ENCODE peak calls at places on chromosome 9, in seven cellular contexts. One of them, this sample, is unnamed.

GRCh38 chr9:106722051-106722753 is 140.8 kb upstream of the ZNF462 start:
- DNase-seq in stimulated activated naive CD8-positive, alpha-beta T cell treated with anti-CD3 and anti-CD28 coated beads, Interleukin-15, amount 100 ng/mL, for 72 hours: no peak
- DNase-seq in foreskin keratinocyte: no peak
- DNase-seq in COR-L47: no peak
- DNase-seq in amygdala: no peak
- DNase-seq in head of caudate nucleus: no peak
- DNase-seq in gastrocnemius medialis: no peak
- DNase-seq in this sample: no peak

GRCh38 chr9:4762108-4762888 is 21.3 kb upstream of the AK3 start:
- DNase-seq in stimulated activated naive CD8-positive, alpha-beta T cell treated with anti-CD3 and anti-CD28 coated beads, Interleukin-15, amount 100 ng/mL, for 72 hours: peak
- DNase-seq in foreskin keratinocyte: peak
- DNase-seq in COR-L47: peak
- DNase-seq in amygdala: peak
- DNase-seq in head of caudate nucleus: peak
- DNase-seq in gastrocnemius medialis: peak
- DNase-seq in this sample: peak

GRCh38 chr9:7103382-7104170 is 345.8 kb downstream of the KDM4C start:
- DNase-seq in stimulated activated naive CD8-positive, alpha-beta T cell treated with anti-CD3 and anti-CD28 coated beads, Interleukin-15, amount 100 ng/mL, for 72 hours: no peak
- DNase-seq in foreskin keratinocyte: peak
- DNase-seq in COR-L47: no peak
- DNase-seq in amygdala: no peak
- DNase-seq in head of caudate nucleus: no peak
- DNase-seq in gastrocnemius medialis: peak
- DNase-seq in this sample: no peak

GRCh38 chr9:91907387-91908292 is 42.4 kb downstream of the ROR2 start:
- DNase-seq in stimulated activated naive CD8-positive, alpha-beta T cell treated with anti-CD3 and anti-CD28 coated beads, Interleukin-15, amount 100 ng/mL, for 72 hours: no peak
- DNase-seq in foreskin keratinocyte: no peak
- DNase-seq in COR-L47: no peak
- DNase-seq in amygdala: no peak
- DNase-seq in head of caudate nucleus: no peak
- DNase-seq in gastrocnemius medialis: no peak
- DNase-seq in this sample: no peak

GRCh38 chr9:4333231-4333740 is 33.4 kb upstream of the GLIS3 start:
- DNase-seq in stimulated activated naive CD8-positive, alpha-beta T cell treated with anti-CD3 and anti-CD28 coated beads, Interleukin-15, amount 100 ng/mL, for 72 hours: no peak
- DNase-seq in foreskin keratinocyte: no peak
- DNase-seq in COR-L47: no peak
- DNase-seq in amygdala: no peak
- DNase-seq in head of caudate nucleus: no peak
- DNase-seq in gastrocnemius medialis: no peak
- DNase-seq in this sample: no peak

GRCh38 chr9:108478871-108479332 is 376.9 kb downstream of the ACTL7B start:
- DNase-seq in stimulated activated naive CD8-positive, alpha-beta T cell treated with anti-CD3 and anti-CD28 coated beads, Interleukin-15, amount 100 ng/mL, for 72 hours: no peak
- DNase-seq in foreskin keratinocyte: peak
- DNase-seq in COR-L47: no peak
- DNase-seq in amygdala: no peak
- DNase-seq in head of caudate nucleus: no peak
- DNase-seq in gastrocnemius medialis: peak
- DNase-seq in this sample: peak

GRCh38 chr9:125758986-125759811 is 12.0 kb downstream of the PBX3 start:
- DNase-seq in stimulated activated naive CD8-positive, alpha-beta T cell treated with anti-CD3 and anti-CD28 coated beads, Interleukin-15, amount 100 ng/mL, for 72 hours: no peak
- DNase-seq in foreskin keratinocyte: no peak
- DNase-seq in COR-L47: peak
- DNase-seq in amygdala: no peak
- DNase-seq in head of caudate nucleus: peak
- DNase-seq in gastrocnemius medialis: no peak
- DNase-seq in this sample: peak

GRCh38 chr9:16252631-16253030 is 617.8 kb downstream of the BNC2 start:
- DNase-seq in stimulated activated naive CD8-positive, alpha-beta T cell treated with anti-CD3 and anti-CD28 coated beads, Interleukin-15, amount 100 ng/mL, for 72 hours: no peak
- DNase-seq in foreskin keratinocyte: no peak
- DNase-seq in COR-L47: no peak
- DNase-seq in amygdala: no peak
- DNase-seq in head of caudate nucleus: no peak
- DNase-seq in gastrocnemius medialis: no peak
- DNase-seq in this sample: no peak

GRCh38 chr9:97406620-97407177 is 5.2 kb upstream of the TDRD7 start:
- DNase-seq in stimulated activated naive CD8-positive, alpha-beta T cell treated with anti-CD3 and anti-CD28 coated beads, Interleukin-15, amount 100 ng/mL, for 72 hours: no peak
- DNase-seq in foreskin keratinocyte: no peak
- DNase-seq in COR-L47: no peak
- DNase-seq in amygdala: no peak
- DNase-seq in head of caudate nucleus: no peak
- DNase-seq in gastrocnemius medialis: no peak
- DNase-seq in this sample: no peak

This sample was measured in GM23248.